ENCODE peak calls at places on chromosome 19, in seven cellular contexts. K is transverse colon, E is mesendoderm, H is thoracic aorta, Y is AG04449, M is Peyer's patch, B is mammary epithelial cell. T is an unnamed sample.

GRCh38 chr19:3518231-3518630 is 12.1 kb downstream of the FZR1 start:
- DNase-seq in K (no peak), E (no peak), H (no peak), Y (no peak), M (no peak), B (no peak), T (no peak)

GRCh38 chr19:47020132-47020805 is 632 bp downstream of the NPAS1 start:
- DNase-seq in K (no peak), E (no peak), H (no peak), Y (no peak), M (no peak), B (no peak), T (no peak)

GRCh38 chr19:14166448-14166847 is 30.1 kb upstream of the ASF1B start:
- DNase-seq in K (no peak), E (no peak), H (no peak), Y (no peak), M (no peak), B (no peak), T (no peak)

GRCh38 chr19:54341295-54341694 is 2.3 kb upstream of the LILRA4 start:
- DNase-seq in K (no peak), E (no peak), H (no peak), Y (no peak), M (peak), B (no peak), T (no peak)

GRCh38 chr19:40754611-40755247 is 3.7 kb downstream of the SNRPA start:
- DNase-seq in K (peak), E (no peak), H (no peak), Y (no peak), M (peak), B (no peak), T (no peak)

GRCh38 chr19:2969104-2969504 is 8.3 kb upstream of the TLE6 start:
- DNase-seq in K (peak), E (no peak), H (no peak), Y (no peak), M (no peak), B (no peak), T (peak)

GRCh38 chr19:19485161-19485997 is 30.0 kb downstream of the TSSK6 start:
- DNase-seq in K (no peak), E (peak), H (no peak), Y (no peak), M (no peak), B (no peak), T (no peak)

GRCh38 chr19:7063764-7064418 is 5.4 kb upstream of the MBD3L3 start:
- DNase-seq in K (no peak), E (no peak), H (no peak), Y (no peak), M (no peak), B (no peak), T (no peak)

GRCh38 chr19:31356587-31357314 is 7.5 kb upstream of the TSHZ3 start:
- DNase-seq in K (peak), E (peak), H (no peak), Y (no peak), M (peak), B (no peak), T (no peak)

GRCh38 chr19:35347171-35347929 is at the start of gene FFAR1:
- DNase-seq in K (peak), E (no peak), H (no peak), Y (no peak), M (peak), B (no peak), T (no peak)

DNA sequence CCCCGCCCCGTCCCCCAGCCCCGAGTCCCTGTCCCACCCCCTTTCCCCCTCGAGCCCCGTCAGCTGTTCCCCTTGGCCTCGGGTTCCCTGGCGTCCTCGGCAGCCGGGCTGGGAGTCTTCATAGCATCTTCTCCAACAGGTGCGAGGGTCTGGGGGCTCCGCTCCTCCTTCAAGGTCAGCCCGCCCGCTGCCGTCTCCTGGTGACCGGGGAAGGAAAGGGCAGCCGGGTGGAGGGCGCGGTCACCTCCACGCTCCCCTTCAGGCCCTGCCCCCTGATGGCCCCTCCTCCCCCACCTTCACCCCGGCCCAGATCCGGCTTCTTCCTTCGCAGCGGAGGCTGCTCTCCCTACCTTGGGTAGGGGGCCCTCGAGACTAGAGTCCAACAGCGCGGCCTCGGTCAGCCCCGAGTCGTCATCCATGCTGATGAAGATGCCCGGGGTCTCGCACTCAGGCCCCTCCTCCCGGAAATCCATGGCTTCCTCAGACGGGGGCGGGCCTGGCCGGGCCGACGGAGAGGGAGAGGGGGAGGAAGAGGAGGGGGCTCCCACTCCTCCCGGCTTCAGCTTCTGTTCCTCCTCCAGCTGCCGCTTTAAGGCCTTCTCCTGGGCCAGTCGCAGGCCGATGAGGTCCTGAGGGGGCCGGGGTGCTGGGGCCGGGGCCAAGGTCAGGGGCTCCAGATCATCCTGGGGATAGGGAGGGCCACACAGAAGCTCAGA is 551 bp upstream of the RSPH6A start:
- DNase-seq in K (no peak), E (peak), H (no peak), Y (no peak), M (no peak), B (no peak), T (no peak)
- H3K4me3 ChIP-seq in K (peak), E (peak), H (peak), Y (no peak), M (no peak), B (no peak), T (peak)

DNA sequence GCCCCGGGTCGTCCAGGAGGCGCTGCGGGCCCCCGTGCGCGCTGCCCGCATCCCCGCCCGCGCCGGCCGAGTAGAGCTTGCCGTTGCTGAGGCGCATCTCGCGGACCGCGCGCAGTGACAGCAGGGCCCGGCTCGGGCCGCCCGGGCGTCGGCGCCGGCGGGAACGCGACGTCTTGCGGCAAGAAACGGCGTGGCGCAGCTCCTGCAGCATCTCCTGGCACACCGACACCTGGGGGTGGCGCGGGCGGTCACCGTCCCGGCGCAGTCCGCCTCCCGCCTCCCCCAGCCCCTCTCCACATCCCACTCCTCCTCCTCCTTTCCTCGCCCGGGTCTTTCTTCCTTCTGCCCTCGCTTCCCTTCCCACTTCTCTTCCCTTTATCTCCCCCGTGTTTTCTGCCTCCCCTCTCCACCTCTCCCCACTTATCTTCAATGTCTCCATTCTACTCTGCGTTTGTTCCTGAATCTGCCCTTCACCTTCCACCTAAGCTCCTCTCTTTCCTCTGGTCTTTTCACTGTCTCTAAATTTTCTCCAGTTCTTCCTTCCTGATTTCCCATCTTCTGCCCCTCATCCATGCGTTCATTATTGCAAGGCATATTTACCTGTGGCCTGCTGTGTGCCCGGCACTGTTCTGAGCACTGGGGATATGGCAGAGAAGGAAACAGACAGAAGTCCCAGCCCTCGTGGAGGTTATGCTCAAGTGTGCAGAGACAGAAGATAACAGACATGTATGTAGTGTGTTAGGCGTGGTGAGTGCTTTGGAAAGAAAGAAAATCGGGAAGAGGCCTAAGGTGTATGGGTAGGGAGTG is 5.2 kb upstream of the ATP1A3 start:
- DNase-seq in K (no peak), E (peak), H (no peak), Y (no peak), M (no peak), B (no peak), T (no peak)
- H3K4me3 ChIP-seq in K (no peak), E (no peak), H (no peak), Y (no peak), M (no peak), B (no peak), T (no peak)

DNA sequence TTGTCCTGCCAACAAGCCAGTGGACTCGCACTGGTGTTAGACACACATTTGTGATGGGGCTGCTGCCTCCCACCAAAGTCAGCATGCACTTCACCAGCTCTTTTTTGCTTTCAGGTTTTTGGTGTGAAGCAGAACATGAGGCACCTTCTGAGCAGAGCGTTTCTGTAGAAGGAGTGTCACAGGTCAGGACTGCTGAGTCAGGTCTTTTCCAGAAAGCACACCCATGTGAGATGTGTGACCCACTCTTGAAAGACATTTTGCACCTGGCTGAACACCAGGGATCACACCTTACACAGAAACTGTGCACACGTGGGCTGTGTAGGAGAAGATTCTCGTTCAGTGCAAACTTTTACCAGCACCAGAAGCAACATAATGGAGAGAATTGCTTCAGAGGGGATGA is 4.8 kb downstream of the ZNF304 start:
- DNase-seq in K (no peak), E (no peak), H (no peak), Y (no peak), M (no peak), B (no peak), T (no peak)
- H3K4me3 ChIP-seq in K (no peak), E (no peak), H (no peak), Y (no peak), M (no peak), B (no peak), T (no peak)

GRCh38 chr19:57436392-57436791 is 1.3 kb downstream of the ZNF749 start:
- DNase-seq in K (no peak), E (peak), H (no peak), Y (no peak), M (no peak), B (no peak), T (no peak)
- H3K4me3 ChIP-seq in K (peak), E (peak), H (peak), Y (peak), M (no peak), B (peak), T (no peak)

GRCh38 chr19:42323852-42324654 is 1.4 kb upstream of the MEGF8 start:
- DNase-seq in K (peak), E (peak), H (no peak), Y (no peak), M (peak), B (no peak), T (no peak)
- H3K4me3 ChIP-seq in K (peak), E (no peak), H (peak), Y (no peak), M (peak), B (no peak), T (peak)

GRCh38 chr19:1406818-1407661 is at the start of gene DAZAP1:
- DNase-seq in K (peak), E (peak), H (peak), Y (peak), M (peak), B (peak), T (peak)
- H3K4me3 ChIP-seq in K (peak), E (peak), H (peak), Y (peak), M (peak), B (peak), T (peak)